ENCODE peak calls at places on chromosomes 12 and 14, in seven cellular contexts. One of them, this sample, is unnamed.

GRCh38 chr14:99605299-99605961 is 1.4 kb upstream of the CCDC85C start:
- DNase-seq in stomach: peak
- DNase-seq in aorta: peak
- DNase-seq in ascending aorta: peak
- DNase-seq in SK-N-SH: peak
- DNase-seq in dorsolateral prefrontal cortex: peak
- DNase-seq in ovary: peak
- DNase-seq in this sample: peak

GRCh38 chr12:62873116-62873825 is 61.7 kb downstream of the PPM1H start:
- DNase-seq in stomach: no peak
- DNase-seq in aorta: no peak
- DNase-seq in ascending aorta: no peak
- DNase-seq in SK-N-SH: no peak
- DNase-seq in dorsolateral prefrontal cortex: no peak
- DNase-seq in ovary: no peak
- DNase-seq in this sample: no peak

GRCh38 chr14:38039526-38039925 is 168.2 kb upstream of the SSTR1 start:
- DNase-seq in stomach: no peak
- DNase-seq in aorta: no peak
- DNase-seq in ascending aorta: no peak
- DNase-seq in SK-N-SH: no peak
- DNase-seq in dorsolateral prefrontal cortex: no peak
- DNase-seq in ovary: no peak
- DNase-seq in this sample: peak

GRCh38 chr12:19014243-19014642 is 115.3 kb upstream of the PLEKHA5 start:
- DNase-seq in stomach: no peak
- DNase-seq in aorta: no peak
- DNase-seq in ascending aorta: no peak
- DNase-seq in SK-N-SH: no peak
- DNase-seq in dorsolateral prefrontal cortex: no peak
- DNase-seq in ovary: no peak
- DNase-seq in this sample: no peak

GRCh38 chr14:56782701-56783100 is 27.6 kb downstream of the OTX2 start:
- DNase-seq in stomach: no peak
- DNase-seq in aorta: no peak
- DNase-seq in ascending aorta: no peak
- DNase-seq in SK-N-SH: no peak
- DNase-seq in dorsolateral prefrontal cortex: no peak
- DNase-seq in ovary: no peak
- DNase-seq in this sample: no peak

GRCh38 chr12:92649511-92650227 is 53.1 kb upstream of the PLEKHG7 start:
- DNase-seq in stomach: peak
- DNase-seq in aorta: no peak
- DNase-seq in ascending aorta: peak
- DNase-seq in SK-N-SH: peak
- DNase-seq in dorsolateral prefrontal cortex: no peak
- DNase-seq in ovary: peak
- DNase-seq in this sample: peak

GRCh38 chr14:101965145-101965531 is 765 bp downstream of the DYNC1H1 start:
- DNase-seq in stomach: peak
- DNase-seq in aorta: peak
- DNase-seq in ascending aorta: peak
- DNase-seq in SK-N-SH: peak
- DNase-seq in dorsolateral prefrontal cortex: peak
- DNase-seq in ovary: peak
- DNase-seq in this sample: peak

GRCh38 chr12:124823272-124823970 is 40.2 kb downstream of the SCARB1 start:
- DNase-seq in stomach: no peak
- DNase-seq in aorta: no peak
- DNase-seq in ascending aorta: no peak
- DNase-seq in SK-N-SH: no peak
- DNase-seq in dorsolateral prefrontal cortex: no peak
- DNase-seq in ovary: no peak
- DNase-seq in this sample: no peak

GRCh38 chr12:110107369-110108281 is 16.5 kb upstream of the IFT81 start:
- DNase-seq in stomach: no peak
- DNase-seq in aorta: peak
- DNase-seq in ascending aorta: peak
- DNase-seq in SK-N-SH: no peak
- DNase-seq in dorsolateral prefrontal cortex: no peak
- DNase-seq in ovary: peak
- DNase-seq in this sample: no peak

GRCh38 chr12:2586159-2587035 is 208.4 kb upstream of the FKBP4 start:
- DNase-seq in stomach: peak
- DNase-seq in aorta: no peak
- DNase-seq in ascending aorta: no peak
- DNase-seq in SK-N-SH: peak
- DNase-seq in dorsolateral prefrontal cortex: no peak
- DNase-seq in ovary: no peak
- DNase-seq in this sample: no peak

GRCh38 chr14:27411021-27411420 is 813.2 kb upstream of the NOVA1 start:
- DNase-seq in stomach: no peak
- DNase-seq in aorta: no peak
- DNase-seq in ascending aorta: no peak
- DNase-seq in SK-N-SH: peak
- DNase-seq in dorsolateral prefrontal cortex: no peak
- DNase-seq in ovary: no peak
- DNase-seq in this sample: no peak

DNA sequence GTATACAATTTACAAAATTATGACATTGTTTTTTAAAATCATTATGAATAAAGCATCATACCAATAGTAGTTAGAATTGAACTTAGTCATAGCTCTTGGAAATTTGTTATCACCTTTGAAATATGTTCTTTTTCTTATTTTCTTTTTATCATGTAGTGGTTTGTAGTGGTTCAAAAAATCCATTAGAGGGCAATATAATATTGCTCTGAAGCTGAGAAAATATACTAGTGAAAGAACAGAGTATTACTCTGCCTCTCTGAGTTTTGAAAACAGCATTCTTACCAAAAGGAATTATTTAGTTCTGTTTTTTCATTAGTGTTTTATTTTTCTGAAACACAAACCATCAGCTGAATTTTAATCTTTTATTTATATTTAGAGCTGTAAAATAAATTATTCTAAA is 76.2 kb downstream of the PDZRN4 start:
- DNase-seq in stomach: no peak
- DNase-seq in aorta: no peak
- DNase-seq in ascending aorta: no peak
- DNase-seq in SK-N-SH: peak
- DNase-seq in dorsolateral prefrontal cortex: no peak
- DNase-seq in ovary: no peak
- DNase-seq in this sample: peak
- H3K27ac ChIP-seq in stomach: no peak
- H3K27ac ChIP-seq in aorta: no peak
- H3K27ac ChIP-seq in ascending aorta: no peak
- H3K27ac ChIP-seq in SK-N-SH: no peak
- H3K27ac ChIP-seq in dorsolateral prefrontal cortex: no peak
- H3K27ac ChIP-seq in ovary: no peak
- H3K27ac ChIP-seq in this sample: no peak

DNA sequence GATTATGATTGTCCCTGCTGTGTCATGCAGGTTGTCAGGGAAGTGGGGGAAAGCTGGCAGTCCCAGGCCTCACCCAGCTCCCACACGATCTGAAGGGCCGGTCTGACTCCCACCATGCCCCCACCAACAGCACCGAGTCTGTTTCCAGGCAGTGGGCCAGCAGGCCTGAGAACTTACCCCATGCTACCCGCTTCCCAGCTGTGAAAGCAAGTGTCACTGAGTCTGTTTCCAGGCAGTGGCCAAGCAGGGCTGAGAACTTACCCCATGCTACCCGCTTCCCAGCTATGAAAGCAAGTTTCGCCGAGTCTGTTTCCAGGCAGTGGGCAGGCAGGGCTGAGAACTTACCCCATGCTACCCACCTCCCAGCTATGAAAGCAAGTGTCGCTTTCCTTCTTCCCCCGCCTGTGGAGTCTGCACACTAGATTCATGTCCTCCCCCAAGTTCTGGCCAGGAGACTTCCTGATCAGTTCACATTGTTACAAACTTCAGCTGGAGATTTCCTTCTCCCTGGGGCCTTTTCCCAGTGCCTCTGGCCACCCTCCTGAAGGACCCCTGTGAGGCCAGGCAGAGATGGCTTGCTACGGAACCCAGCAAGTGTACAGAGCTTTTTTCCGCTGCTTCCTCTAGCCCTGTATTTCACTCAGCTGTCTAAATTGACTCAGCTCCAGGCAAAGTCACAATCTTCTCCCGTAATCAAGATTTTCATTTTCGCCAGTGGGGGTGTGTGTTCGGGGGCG is 435.3 kb downstream of the TMTC2 start:
- DNase-seq in stomach: no peak
- DNase-seq in aorta: no peak
- DNase-seq in ascending aorta: no peak
- DNase-seq in SK-N-SH: no peak
- DNase-seq in dorsolateral prefrontal cortex: no peak
- DNase-seq in ovary: no peak
- DNase-seq in this sample: no peak
- H3K27ac ChIP-seq in stomach: no peak
- H3K27ac ChIP-seq in aorta: no peak
- H3K27ac ChIP-seq in ascending aorta: no peak
- H3K27ac ChIP-seq in SK-N-SH: no peak
- H3K27ac ChIP-seq in dorsolateral prefrontal cortex: peak
- H3K27ac ChIP-seq in ovary: no peak
- H3K27ac ChIP-seq in this sample: no peak

GRCh38 chr14:59591641-59592040 is 15.0 kb upstream of the CCDC175 start:
- DNase-seq in stomach: no peak
- DNase-seq in aorta: no peak
- DNase-seq in ascending aorta: no peak
- DNase-seq in SK-N-SH: no peak
- DNase-seq in dorsolateral prefrontal cortex: no peak
- DNase-seq in ovary: no peak
- DNase-seq in this sample: no peak
- H3K27ac ChIP-seq in stomach: no peak
- H3K27ac ChIP-seq in aorta: no peak
- H3K27ac ChIP-seq in ascending aorta: no peak
- H3K27ac ChIP-seq in SK-N-SH: no peak
- H3K27ac ChIP-seq in dorsolateral prefrontal cortex: peak
- H3K27ac ChIP-seq in ovary: no peak
- H3K27ac ChIP-seq in this sample: no peak

GRCh38 chr14:93902619-93903307 is 24.4 kb upstream of the FAM181A start:
- DNase-seq in stomach: peak
- DNase-seq in aorta: no peak
- DNase-seq in ascending aorta: no peak
- DNase-seq in SK-N-SH: no peak
- DNase-seq in dorsolateral prefrontal cortex: no peak
- DNase-seq in ovary: no peak
- DNase-seq in this sample: no peak

GRCh38 chr14:93903342-93904184 is 23.6 kb upstream of the FAM181A start:
- DNase-seq in stomach: peak
- DNase-seq in aorta: no peak
- DNase-seq in ascending aorta: no peak
- DNase-seq in SK-N-SH: peak
- DNase-seq in dorsolateral prefrontal cortex: no peak
- DNase-seq in ovary: no peak
- DNase-seq in this sample: peak

GRCh38 chr14:93906341-93907329 is 20.5 kb upstream of the FAM181A start:
- DNase-seq in stomach: peak
- DNase-seq in aorta: peak
- DNase-seq in ascending aorta: peak
- DNase-seq in SK-N-SH: peak
- DNase-seq in dorsolateral prefrontal cortex: no peak
- DNase-seq in ovary: peak
- DNase-seq in this sample: peak

GRCh38 chr14:93901813-93902212 is 25.3 kb upstream of the FAM181A start:
- DNase-seq in stomach: no peak
- DNase-seq in aorta: no peak
- DNase-seq in ascending aorta: no peak
- DNase-seq in SK-N-SH: no peak
- DNase-seq in dorsolateral prefrontal cortex: no peak
- DNase-seq in ovary: no peak
- DNase-seq in this sample: no peak

DNA sequence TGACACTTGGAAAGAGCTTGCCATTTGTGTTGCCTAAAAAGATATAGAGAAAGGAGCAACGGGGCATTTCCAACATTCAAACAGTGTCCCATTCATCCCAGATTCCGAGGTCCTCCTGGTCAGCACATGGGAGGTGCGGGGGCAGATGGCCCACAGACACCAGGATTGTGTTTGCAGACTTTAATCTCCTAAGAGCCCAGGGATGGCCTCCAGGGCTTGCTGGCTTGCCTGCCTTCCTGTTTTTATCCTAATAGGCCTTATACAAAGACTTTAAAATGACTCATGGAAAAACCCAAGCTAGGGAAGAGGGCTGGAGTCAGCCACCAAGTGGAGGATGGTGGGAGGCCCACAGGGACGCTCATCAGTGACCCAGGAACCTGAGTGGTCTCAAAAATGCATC is 21.5 kb upstream of the FAM181A start:
- DNase-seq in stomach: no peak
- DNase-seq in aorta: no peak
- DNase-seq in ascending aorta: no peak
- DNase-seq in SK-N-SH: no peak
- DNase-seq in dorsolateral prefrontal cortex: no peak
- DNase-seq in ovary: no peak
- DNase-seq in this sample: no peak
- H3K27ac ChIP-seq in stomach: no peak
- H3K27ac ChIP-seq in aorta: no peak
- H3K27ac ChIP-seq in ascending aorta: no peak
- H3K27ac ChIP-seq in SK-N-SH: no peak
- H3K27ac ChIP-seq in dorsolateral prefrontal cortex: no peak
- H3K27ac ChIP-seq in ovary: no peak
- H3K27ac ChIP-seq in this sample: no peak

DNA sequence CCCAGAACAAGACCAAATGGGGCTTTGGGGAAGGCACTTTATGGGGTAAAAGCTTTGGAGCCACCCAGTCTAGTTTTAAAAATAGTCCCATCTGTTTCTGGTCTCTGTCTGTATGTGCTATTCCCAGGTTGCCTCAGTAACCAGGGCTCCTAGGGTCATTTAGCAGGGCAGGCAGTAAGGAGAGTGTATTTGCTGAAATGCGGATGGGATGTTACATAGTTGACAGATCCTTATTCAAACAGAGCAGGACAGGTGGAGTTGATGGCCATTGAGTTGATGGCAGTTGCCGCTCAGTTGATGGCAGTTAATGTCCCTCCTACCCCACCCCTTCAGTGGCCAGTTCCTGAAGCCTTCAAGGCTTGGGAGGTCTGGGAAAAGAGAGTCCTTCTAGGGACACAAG is 4.6 kb downstream of the ZC3H10 start:
- DNase-seq in stomach: no peak
- DNase-seq in aorta: no peak
- DNase-seq in ascending aorta: no peak
- DNase-seq in SK-N-SH: no peak
- DNase-seq in dorsolateral prefrontal cortex: no peak
- DNase-seq in ovary: no peak
- DNase-seq in this sample: no peak
- H3K27ac ChIP-seq in stomach: no peak
- H3K27ac ChIP-seq in aorta: no peak
- H3K27ac ChIP-seq in ascending aorta: no peak
- H3K27ac ChIP-seq in SK-N-SH: no peak
- H3K27ac ChIP-seq in dorsolateral prefrontal cortex: no peak
- H3K27ac ChIP-seq in ovary: no peak
- H3K27ac ChIP-seq in this sample: peak

GRCh38 chr14:76752744-76753143 is 8.5 kb upstream of the VASH1 start:
- DNase-seq in stomach: no peak
- DNase-seq in aorta: no peak
- DNase-seq in ascending aorta: no peak
- DNase-seq in SK-N-SH: peak
- DNase-seq in dorsolateral prefrontal cortex: peak
- DNase-seq in ovary: no peak
- DNase-seq in this sample: no peak
- H3K27ac ChIP-seq in stomach: no peak
- H3K27ac ChIP-seq in aorta: no peak
- H3K27ac ChIP-seq in ascending aorta: no peak
- H3K27ac ChIP-seq in SK-N-SH: no peak
- H3K27ac ChIP-seq in dorsolateral prefrontal cortex: no peak
- H3K27ac ChIP-seq in ovary: no peak
- H3K27ac ChIP-seq in this sample: no peak

This sample was measured in cardiac muscle cell.